ENCODE peak calls at places on chromosomes 3 and 15, in six cellular contexts. One of them, this sample, is unnamed.

GRCh38 chr3:169383770-169384169 is 279.7 kb downstream of the MECOM start:
- DNase-seq in coronary artery: no peak
- DNase-seq in pancreas: no peak
- DNase-seq in left ventricle myocardium inferior: no peak
- DNase-seq in neural progenitor cell: no peak
- DNase-seq in tibial nerve: no peak
- DNase-seq in this sample: no peak

GRCh38 chr3:126983653-126984390 is 907 bp downstream of the PLXNA1 start:
- DNase-seq in coronary artery: no peak
- DNase-seq in pancreas: peak; percentile 46
- DNase-seq in tibial nerve: no peak
- DNase-seq in left ventricle myocardium inferior: no peak
- DNase-seq in neural progenitor cell: peak; percentile 84
- DNase-seq in this sample: no peak

GRCh38 chr15:86894269-86894668 is 814.6 kb downstream of the AGBL1 start:
- DNase-seq in tibial nerve: no peak
- DNase-seq in neural progenitor cell: no peak
- DNase-seq in left ventricle myocardium inferior: no peak
- DNase-seq in coronary artery: no peak
- DNase-seq in pancreas: no peak
- DNase-seq in this sample: no peak

GRCh38 chr15:81105521-81105920 is 28.5 kb upstream of the CFAP161 start:
- DNase-seq in neural progenitor cell: no peak
- DNase-seq in tibial nerve: no peak
- DNase-seq in left ventricle myocardium inferior: no peak
- DNase-seq in pancreas: no peak
- DNase-seq in coronary artery: no peak
- DNase-seq in this sample: no peak

GRCh38 chr3:183085634-183086390 is 13.5 kb downstream of the MCCC1 start:
- DNase-seq in pancreas: no peak
- DNase-seq in left ventricle myocardium inferior: no peak
- DNase-seq in neural progenitor cell: peak; percentile 78
- DNase-seq in coronary artery: no peak
- DNase-seq in tibial nerve: no peak
- DNase-seq in this sample: no peak

GRCh38 chr3:170038434-170039110 is 777 bp downstream of the GPR160 start:
- DNase-seq in tibial nerve: no peak
- DNase-seq in pancreas: peak; percentile 51
- DNase-seq in left ventricle myocardium inferior: no peak
- DNase-seq in neural progenitor cell: peak; percentile 66
- DNase-seq in coronary artery: no peak
- DNase-seq in this sample: no peak

GRCh38 chr15:92951800-92952199 is 51.7 kb downstream of the CHD2 start:
- DNase-seq in pancreas: no peak
- DNase-seq in tibial nerve: no peak
- DNase-seq in left ventricle myocardium inferior: no peak
- DNase-seq in neural progenitor cell: no peak
- DNase-seq in coronary artery: no peak
- DNase-seq in this sample: no peak

GRCh38 chr15:94858011-94858410 is 626.6 kb downstream of the MCTP2 start:
- DNase-seq in left ventricle myocardium inferior: no peak
- DNase-seq in tibial nerve: no peak
- DNase-seq in pancreas: no peak
- DNase-seq in neural progenitor cell: no peak
- DNase-seq in coronary artery: no peak
- DNase-seq in this sample: no peak

GRCh38 chr15:85007741-85008140 is 26.1 kb downstream of the PDE8A start:
- DNase-seq in neural progenitor cell: no peak
- DNase-seq in tibial nerve: no peak
- DNase-seq in pancreas: no peak
- DNase-seq in coronary artery: no peak
- DNase-seq in left ventricle myocardium inferior: no peak
- DNase-seq in this sample: no peak

GRCh38 chr3:188842628-188843027 is 329.1 kb upstream of the TPRG1 start:
- DNase-seq in coronary artery: no peak
- DNase-seq in left ventricle myocardium inferior: no peak
- DNase-seq in tibial nerve: no peak
- DNase-seq in pancreas: no peak
- DNase-seq in neural progenitor cell: no peak
- DNase-seq in this sample: no peak

GRCh38 chr3:10782011-10782410 is 34.0 kb upstream of the SLC6A11 start:
- DNase-seq in tibial nerve: no peak
- DNase-seq in pancreas: no peak
- DNase-seq in coronary artery: no peak
- DNase-seq in neural progenitor cell: no peak
- DNase-seq in left ventricle myocardium inferior: no peak
- DNase-seq in this sample: no peak

GRCh38 chr15:88202231-88202630 is 54.3 kb downstream of the NTRK3 start:
- DNase-seq in tibial nerve: no peak
- DNase-seq in pancreas: no peak
- DNase-seq in left ventricle myocardium inferior: no peak
- DNase-seq in coronary artery: no peak
- DNase-seq in neural progenitor cell: no peak
- DNase-seq in this sample: no peak

GRCh38 chr3:116263842-116264545 is 181.3 kb downstream of the LSAMP start:
- DNase-seq in left ventricle myocardium inferior: no peak
- DNase-seq in tibial nerve: no peak
- DNase-seq in pancreas: no peak
- DNase-seq in coronary artery: no peak
- DNase-seq in neural progenitor cell: no peak
- DNase-seq in this sample: no peak

DNA sequence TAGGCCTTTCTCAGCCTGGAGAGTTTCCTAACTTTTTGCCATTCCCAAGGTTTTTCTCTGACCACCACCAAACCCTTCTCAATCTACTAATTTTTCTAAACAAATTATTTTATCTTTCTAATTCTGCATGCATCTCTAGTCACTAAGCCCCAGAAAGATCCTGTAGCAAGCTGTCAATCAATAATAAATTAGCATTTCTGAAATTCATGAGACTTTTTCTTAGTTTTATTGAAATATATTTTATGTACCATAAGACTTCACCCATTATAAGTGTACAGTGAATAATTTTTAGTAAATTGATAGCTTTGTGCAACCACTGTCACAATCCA is 22.4 kb upstream of the AP4E1 start:
- DNase-seq in tibial nerve: no peak
- DNase-seq in neural progenitor cell: no peak
- DNase-seq in left ventricle myocardium inferior: no peak
- DNase-seq in pancreas: no peak
- DNase-seq in coronary artery: no peak
- DNase-seq in this sample: no peak
- TF ChIP-seq CTCF in tibial nerve: no peak
- TF ChIP-seq CTCF in neural progenitor cell: no peak
- TF ChIP-seq CTCF in left ventricle myocardium inferior: no peak
- TF ChIP-seq CTCF in pancreas: no peak
- TF ChIP-seq CTCF in coronary artery: no peak
- TF ChIP-seq CTCF in this sample: no peak

GRCh38 chr15:69979269-69979668 is 118.4 kb downstream of the TLE3 start:
- DNase-seq in neural progenitor cell: peak; percentile 34
- DNase-seq in coronary artery: no peak
- DNase-seq in tibial nerve: no peak
- DNase-seq in pancreas: no peak
- DNase-seq in left ventricle myocardium inferior: no peak
- DNase-seq in this sample: no peak
- TF ChIP-seq CTCF in neural progenitor cell: no peak
- TF ChIP-seq CTCF in coronary artery: no peak
- TF ChIP-seq CTCF in tibial nerve: no peak
- TF ChIP-seq CTCF in pancreas: no peak
- TF ChIP-seq CTCF in left ventricle myocardium inferior: peak; percentile 35
- TF ChIP-seq CTCF in this sample: no peak

DNA sequence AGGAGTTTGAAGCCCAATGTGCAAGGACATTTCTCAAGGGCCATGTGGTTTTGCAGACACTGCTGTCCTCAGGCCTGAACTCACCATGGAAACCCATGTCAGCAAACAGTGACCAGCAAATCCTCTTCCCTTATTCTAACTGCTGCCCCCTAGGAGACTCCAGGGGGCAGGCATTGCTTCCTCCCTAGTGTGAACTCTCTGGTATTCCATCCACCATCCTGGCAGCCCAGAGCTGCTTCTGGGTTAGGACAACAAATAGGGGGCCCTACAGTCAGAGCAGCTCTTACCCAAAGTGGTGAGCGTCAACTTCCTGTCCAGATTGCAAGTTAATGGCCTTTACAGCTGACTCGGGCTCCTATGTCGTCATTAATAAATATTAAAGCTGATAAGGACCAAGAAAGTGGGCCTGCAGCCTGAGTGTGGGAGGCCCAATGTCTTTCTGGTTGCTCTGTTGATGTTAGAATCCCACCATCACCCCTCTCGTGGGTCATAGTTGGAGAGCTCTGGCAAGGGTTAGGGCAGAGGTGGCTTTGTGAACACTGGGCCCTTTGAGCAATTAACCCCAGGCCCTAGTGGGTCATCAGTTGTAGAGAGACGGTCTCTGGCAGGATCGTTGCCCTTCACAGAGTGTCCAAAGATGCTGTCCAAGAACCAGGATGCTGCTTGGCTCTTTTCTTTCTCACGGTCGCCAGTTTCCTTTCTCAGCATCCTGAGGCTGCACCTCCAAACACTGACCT is 41.5 kb downstream of the TGM4 start:
- DNase-seq in neural progenitor cell: peak; percentile 13
- DNase-seq in tibial nerve: no peak
- DNase-seq in left ventricle myocardium inferior: no peak
- DNase-seq in pancreas: no peak
- DNase-seq in coronary artery: no peak
- DNase-seq in this sample: no peak
- TF ChIP-seq CTCF in neural progenitor cell: no peak
- TF ChIP-seq CTCF in tibial nerve: no peak
- TF ChIP-seq CTCF in left ventricle myocardium inferior: no peak
- TF ChIP-seq CTCF in pancreas: no peak
- TF ChIP-seq CTCF in coronary artery: no peak
- TF ChIP-seq CTCF in this sample: no peak

GRCh38 chr3:67380118-67380517 is 274.3 kb downstream of the SUCLG2 start:
- DNase-seq in left ventricle myocardium inferior: no peak
- DNase-seq in neural progenitor cell: no peak
- DNase-seq in pancreas: no peak
- DNase-seq in tibial nerve: no peak
- DNase-seq in coronary artery: no peak
- DNase-seq in this sample: no peak
- TF ChIP-seq CTCF in left ventricle myocardium inferior: no peak
- TF ChIP-seq CTCF in neural progenitor cell: no peak
- TF ChIP-seq CTCF in pancreas: no peak
- TF ChIP-seq CTCF in tibial nerve: no peak
- TF ChIP-seq CTCF in coronary artery: no peak
- TF ChIP-seq CTCF in this sample: no peak

GRCh38 chr3:179563298-179563934 is 690 bp downstream of the ACTL6A start:
- DNase-seq in pancreas: peak; percentile 70
- DNase-seq in left ventricle myocardium inferior: peak; percentile 52
- DNase-seq in neural progenitor cell: peak; percentile 87
- DNase-seq in coronary artery: peak; percentile 78
- DNase-seq in tibial nerve: peak; percentile 15
- DNase-seq in this sample: peak; percentile 77
- TF ChIP-seq CTCF in pancreas: peak; percentile 50
- TF ChIP-seq CTCF in left ventricle myocardium inferior: peak; percentile 67
- TF ChIP-seq CTCF in neural progenitor cell: peak; percentile 56
- TF ChIP-seq CTCF in coronary artery: no peak
- TF ChIP-seq CTCF in tibial nerve: peak; percentile 76
- TF ChIP-seq CTCF in this sample: peak; percentile 74

GRCh38 chr3:38278841-38279240 is 3.3 kb upstream of the SLC22A14 start:
- DNase-seq in tibial nerve: no peak
- DNase-seq in left ventricle myocardium inferior: no peak
- DNase-seq in pancreas: no peak
- DNase-seq in coronary artery: no peak
- DNase-seq in neural progenitor cell: no peak
- DNase-seq in this sample: no peak

GRCh38 chr3:38276081-38276916 is 5.8 kb upstream of the SLC22A14 start:
- DNase-seq in left ventricle myocardium inferior: no peak
- DNase-seq in neural progenitor cell: no peak
- DNase-seq in tibial nerve: no peak
- DNase-seq in pancreas: no peak
- DNase-seq in coronary artery: no peak
- DNase-seq in this sample: no peak

GRCh38 chr3:38276917-38277630 is 5.0 kb upstream of the SLC22A14 start:
- DNase-seq in neural progenitor cell: no peak
- DNase-seq in left ventricle myocardium inferior: no peak
- DNase-seq in coronary artery: no peak
- DNase-seq in tibial nerve: no peak
- DNase-seq in pancreas: no peak
- DNase-seq in this sample: no peak

GRCh38 chr3:38283810-38284775 is 2.0 kb downstream of the SLC22A14 start:
- DNase-seq in left ventricle myocardium inferior: no peak
- DNase-seq in neural progenitor cell: no peak
- DNase-seq in pancreas: no peak
- DNase-seq in coronary artery: no peak
- DNase-seq in tibial nerve: no peak
- DNase-seq in this sample: no peak

GRCh38 chr3:38281895-38282686 is at the start of gene SLC22A14:
- DNase-seq in coronary artery: no peak
- DNase-seq in neural progenitor cell: peak; percentile 16
- DNase-seq in pancreas: no peak
- DNase-seq in tibial nerve: no peak
- DNase-seq in left ventricle myocardium inferior: no peak
- DNase-seq in this sample: no peak
- TF ChIP-seq CTCF in coronary artery: no peak
- TF ChIP-seq CTCF in neural progenitor cell: peak; percentile 28
- TF ChIP-seq CTCF in pancreas: no peak
- TF ChIP-seq CTCF in tibial nerve: no peak
- TF ChIP-seq CTCF in left ventricle myocardium inferior: no peak
- TF ChIP-seq CTCF in this sample: peak; percentile 16

GRCh38 chr3:53518495-53518981 is 24.1 kb downstream of the CACNA1D start:
- DNase-seq in left ventricle myocardium inferior: no peak
- DNase-seq in neural progenitor cell: no peak
- DNase-seq in coronary artery: no peak
- DNase-seq in tibial nerve: no peak
- DNase-seq in pancreas: no peak
- DNase-seq in this sample: no peak

GRCh38 chr3:53519047-53519717 is 24.8 kb downstream of the CACNA1D start:
- DNase-seq in pancreas: no peak
- DNase-seq in neural progenitor cell: no peak
- DNase-seq in tibial nerve: no peak
- DNase-seq in left ventricle myocardium inferior: no peak
- DNase-seq in coronary artery: no peak
- DNase-seq in this sample: no peak

GRCh38 chr3:53516339-53516738 is 21.9 kb downstream of the CACNA1D start:
- DNase-seq in coronary artery: no peak
- DNase-seq in tibial nerve: no peak
- DNase-seq in left ventricle myocardium inferior: no peak
- DNase-seq in pancreas: no peak
- DNase-seq in neural progenitor cell: no peak
- DNase-seq in this sample: no peak

GRCh38 chr3:53509494-53509893 is 15.1 kb downstream of the CACNA1D start:
- DNase-seq in left ventricle myocardium inferior: no peak
- DNase-seq in neural progenitor cell: no peak
- DNase-seq in tibial nerve: no peak
- DNase-seq in coronary artery: no peak
- DNase-seq in pancreas: no peak
- DNase-seq in this sample: no peak

GRCh38 chr3:53513556-53514190 is 19.3 kb downstream of the CACNA1D start:
- DNase-seq in coronary artery: no peak
- DNase-seq in neural progenitor cell: no peak
- DNase-seq in left ventricle myocardium inferior: no peak
- DNase-seq in pancreas: no peak
- DNase-seq in tibial nerve: no peak
- DNase-seq in this sample: no peak
- TF ChIP-seq CTCF in coronary artery: no peak
- TF ChIP-seq CTCF in neural progenitor cell: peak; percentile 7
- TF ChIP-seq CTCF in left ventricle myocardium inferior: no peak
- TF ChIP-seq CTCF in pancreas: no peak
- TF ChIP-seq CTCF in tibial nerve: no peak
- TF ChIP-seq CTCF in this sample: no peak

This sample was measured in type B pancreatic cell.